ENCODE peak calls at places on chromosome 15, in four cellular contexts. S is H9, Y is IMR-90, I is H1. Q is an unnamed sample.

GRCh38 chr15:66746231-66746605 is 44.2 kb downstream of the SMAD6 start:
- DNase-seq in I (no peak), S (no peak), Y (no peak), Q (no peak)

GRCh38 chr15:65923264-65923663 is 54.0 kb downstream of the RAB11A start:
- DNase-seq in I (no peak), S (no peak), Y (no peak), Q (no peak)

GRCh38 chr15:65945616-65946015 is 76.3 kb downstream of the RAB11A start:
- DNase-seq in Y (no peak), I (no peak), S (peak), Q (peak)

GRCh38 chr15:28989239-28989830 is 103.6 kb downstream of the APBA2 start:
- DNase-seq in Y (peak), S (peak), I (no peak), Q (peak)

GRCh38 chr15:52078197-52078875 is 34.2 kb downstream of the BCL2L10 start:
- DNase-seq in S (no peak), I (no peak), Y (no peak), Q (no peak)

GRCh38 chr15:41656188-41656587 is 4.0 kb upstream of the MGA start:
- DNase-seq in S (no peak), Y (peak), I (no peak), Q (no peak)

GRCh38 chr15:60212536-60212935 is 185.2 kb downstream of the ANXA2 start:
- DNase-seq in Y (no peak), I (no peak), S (peak), Q (peak)

GRCh38 chr15:53910236-53910849 is 67.9 kb upstream of the UNC13C start:
- DNase-seq in I (no peak), S (no peak), Y (no peak), Q (no peak)

GRCh38 chr15:78640840-78641733 is at the start of gene CHRNB4:
- DNase-seq in Y (no peak), I (peak), S (peak), Q (peak)

GRCh38 chr15:31300981-31301686 is 25.5 kb upstream of the KLF13 start:
- DNase-seq in I (peak), S (no peak), Y (no peak), Q (peak)

GRCh38 chr15:54150255-54150654 is 172.0 kb downstream of the UNC13C start:
- DNase-seq in S (no peak), Y (peak), I (no peak), Q (no peak)

GRCh38 chr15:41897327-41897726 is 3.5 kb upstream of the SPTBN5 start:
- DNase-seq in Y (no peak), S (no peak), I (no peak), Q (no peak)

GRCh38 chr15:39628131-39628482 is 47.2 kb downstream of the THBS1 start:
- DNase-seq in Y (no peak), S (no peak), I (no peak), Q (peak)

GRCh38 chr15:71259866-71260265 is 144.6 kb downstream of the THSD4 start:
- DNase-seq in Y (no peak), S (no peak), I (no peak), Q (no peak)

GRCh38 chr15:91864669-91865068 is 11.2 kb downstream of the SLCO3A1 start:
- DNase-seq in Y (no peak), S (no peak), I (no peak), Q (no peak)

GRCh38 chr15:94164202-94164807 is 67.1 kb upstream of the MCTP2 start:
- DNase-seq in Y (peak), I (peak), S (peak), Q (peak)

GRCh38 chr15:59166601-59167265 is 39.9 kb upstream of the LDHAL6B start:
- DNase-seq in Y (no peak), S (no peak), I (no peak), Q (no peak)

GRCh38 chr15:48855501-48856440 is 22.2 kb upstream of the EID1 start:
- DNase-seq in Y (peak), S (no peak), I (no peak), Q (peak)

GRCh38 chr15:51144021-51144532 is 49.4 kb upstream of the TNFAIP8L3 start:
- DNase-seq in I (no peak), Y (peak), S (no peak), Q (peak)

GRCh38 chr15:100926258-100926657 is 7.1 kb downstream of the LRRK1 start:
- DNase-seq in Y (no peak), S (peak), I (peak), Q (peak)

GRCh38 chr15:39195988-39196486 is 384.8 kb upstream of the THBS1 start:
- DNase-seq in Y (peak), S (no peak), I (no peak), Q (no peak)

GRCh38 chr15:85407421-85408269 is 27.2 kb downstream of the AKAP13 start:
- DNase-seq in Y (peak), S (no peak), I (no peak), Q (no peak)

GRCh38 chr15:49288411-49288810 is 118.4 kb downstream of the GALK2 start:
- DNase-seq in I (no peak), Y (no peak), S (no peak), Q (no peak)

GRCh38 chr15:77251662-77252061 is 168.2 kb downstream of the PEAK1 start:
- DNase-seq in I (peak), S (peak), Y (peak), Q (peak)

GRCh38 chr15:60351066-60351465 is 46.7 kb downstream of the ANXA2 start:
- DNase-seq in S (no peak), Y (no peak), I (no peak), Q (no peak)

GRCh38 chr15:77791994-77792393 is 159.3 kb upstream of the LINGO1 start:
- DNase-seq in Y (no peak), S (no peak), I (no peak), Q (no peak)

GRCh38 chr15:65418596-65418995 is 4.2 kb downstream of the IGDCC4 start:
- DNase-seq in Y (no peak), S (no peak), I (no peak), Q (no peak)

GRCh38 chr15:40051616-40052415 is 12.8 kb upstream of the SRP14 start:
- DNase-seq in Y (no peak), I (peak), S (no peak), Q (no peak)

GRCh38 chr15:99564221-99565030 is 1.4 kb upstream of the MEF2A start:
- DNase-seq in I (no peak), S (peak), Y (peak), Q (peak)

GRCh38 chr15:78241017-78241416 is 6.7 kb upstream of the ACSBG1 start:
- DNase-seq in Y (peak), S (peak), I (peak), Q (peak)

GRCh38 chr15:36965561-36966342 is 134.6 kb downstream of the MEIS2 start:
- DNase-seq in S (no peak), Y (no peak), I (no peak), Q (no peak)

DNA sequence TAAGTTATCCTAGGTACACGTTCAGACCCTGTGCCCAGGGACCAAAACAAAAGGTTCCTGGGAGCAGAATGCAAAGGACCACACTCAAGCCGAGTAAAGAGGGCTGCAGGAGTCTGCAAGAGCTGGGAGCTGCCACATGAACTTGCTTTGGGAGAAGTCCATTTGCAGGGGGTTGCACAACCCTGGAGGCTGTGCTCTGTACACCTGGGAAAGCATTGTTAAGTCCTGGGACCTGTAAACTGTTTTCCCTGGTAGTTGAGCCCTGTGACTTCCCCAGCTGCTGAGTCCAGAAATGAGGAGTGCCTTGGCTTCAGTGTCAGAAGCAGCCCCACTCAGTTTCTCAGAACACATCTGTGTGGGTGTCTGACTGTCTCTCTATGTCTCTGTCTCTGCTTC is 102.2 kb upstream of the TPM1 start:
- DNase-seq in Y (no peak), I (no peak), S (no peak), Q (no peak)
- H4K5ac ChIP-seq in Y (no peak), I (no peak), S (no peak), Q (no peak)

GRCh38 chr15:88799341-88799740 is 3.9 kb upstream of the ACAN start:
- DNase-seq in S (no peak), Y (no peak), I (no peak), Q (no peak)
- H4K5ac ChIP-seq in S (no peak), Y (no peak), I (no peak), Q (no peak)

GRCh38 chr15:45703670-45704328 is 69.0 kb downstream of the SQOR start:
- DNase-seq in S (peak), Y (no peak), I (peak), Q (peak)
- H4K5ac ChIP-seq in S (no peak), Y (no peak), I (no peak), Q (no peak)

GRCh38 chr15:69165637-69166025 is 5.2 kb downstream of the GLCE start:
- DNase-seq in S (no peak), Y (no peak), I (no peak), Q (no peak)
- H4K5ac ChIP-seq in S (no peak), Y (no peak), I (no peak), Q (no peak)

DNA sequence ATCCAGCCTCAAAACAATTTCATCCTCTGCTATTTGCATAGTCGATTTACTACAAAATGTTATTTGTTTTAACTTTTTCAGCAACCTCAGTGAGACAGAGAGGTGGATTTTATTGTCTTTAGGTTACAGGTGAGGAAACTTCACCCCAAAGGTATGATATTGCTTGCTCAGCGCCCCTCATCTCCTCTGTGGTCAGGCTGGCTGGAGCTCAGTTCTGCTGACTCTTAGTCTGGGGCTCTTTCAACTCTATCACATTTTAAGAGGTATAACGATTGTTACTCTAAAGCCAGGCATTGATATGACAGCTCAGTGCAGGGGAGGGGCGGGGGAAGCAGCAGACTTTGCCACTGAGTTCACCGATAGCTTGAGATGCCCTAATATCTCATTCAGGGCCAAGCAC is 103.0 kb upstream of the DPH6 start:
- DNase-seq in S (no peak), Y (no peak), I (no peak), Q (no peak)
- H4K5ac ChIP-seq in S (no peak), Y (no peak), I (no peak), Q (no peak)

GRCh38 chr15:90315276-90315982 is 36.7 kb upstream of the ZNF774 start:
- DNase-seq in I (peak), Y (peak), S (no peak), Q (no peak)

GRCh38 chr15:90320062-90320884 is 31.8 kb upstream of the ZNF774 start:
- DNase-seq in Y (peak), S (peak), I (peak), Q (peak)

GRCh38 chr15:90318591-90318990 is 33.5 kb upstream of the ZNF774 start:
- DNase-seq in Y (no peak), S (no peak), I (no peak), Q (no peak)

GRCh38 chr15:90320885-90321278 is 31.2 kb upstream of the ZNF774 start:
- DNase-seq in I (no peak), S (no peak), Y (no peak), Q (no peak)

GRCh38 chr15:90316139-90316538 is 35.9 kb upstream of the ZNF774 start:
- DNase-seq in Y (no peak), S (no peak), I (peak), Q (no peak)
- H4K5ac ChIP-seq in Y (no peak), S (no peak), I (no peak), Q (no peak)

DNA sequence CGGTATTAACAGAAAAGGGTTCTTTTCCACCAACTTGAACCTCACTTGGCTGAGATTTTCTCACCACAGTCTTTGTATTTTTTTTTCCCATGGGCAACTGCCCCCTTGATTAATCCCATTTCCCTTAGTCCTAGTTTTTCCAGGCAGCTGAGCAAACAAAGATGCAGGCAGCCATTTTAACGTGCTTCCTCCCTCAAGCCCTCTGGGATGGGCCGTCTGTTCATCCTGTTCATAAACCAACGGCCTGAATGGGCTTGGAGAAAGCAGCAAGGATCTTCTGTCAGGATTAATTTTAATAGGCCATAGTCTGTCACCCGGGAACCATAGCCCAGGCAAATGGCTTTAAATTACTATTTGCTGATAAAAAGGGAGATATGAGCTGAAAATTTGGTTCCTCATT is 10.4 kb upstream of the POLR2M start:
- DNase-seq in Y (no peak), S (no peak), I (no peak), Q (peak)
- H4K5ac ChIP-seq in Y (no peak), S (no peak), I (no peak), Q (no peak)

Q was measured in mesendoderm.